ENCODE peak calls at places on chromosomes 13 and 19, in five cellular contexts. J, X, R, M and O are unnamed samples.

GRCh38 chr19:35211545-35212230 is 16.9 kb downstream of the FAM187B start:
- DNase-seq in J (no peak), X (no peak), R (no peak), M (peak; percentile 21), O (no peak)

GRCh38 chr19:2661615-2662014 is 40.9 kb downstream of the GNG7 start:
- DNase-seq in J (no peak), X (no peak), R (no peak), M (no peak), O (peak; percentile 24)

GRCh38 chr19:44653977-44654784 is 10.5 kb downstream of the PVR start:
- DNase-seq in J (peak; percentile 18), X (peak; percentile 51), R (no peak), M (no peak), O (peak; percentile 76)

GRCh38 chr13:97018029-97018819 is 23.9 kb upstream of the OXGR1 start:
- DNase-seq in J (peak; percentile 43), X (peak; percentile 65), R (no peak), M (no peak), O (peak; percentile 91)

GRCh38 chr19:46373573-46374359 is 26.9 kb downstream of the PPP5C start:
- DNase-seq in J (no peak), X (no peak), R (peak; percentile 99), M (no peak), O (peak; percentile 95)

GRCh38 chr13:25839356-25839755 is 212.5 kb downstream of the SHISA2 start:
- DNase-seq in J (no peak), X (no peak), R (no peak), M (no peak), O (no peak)

GRCh38 chr13:25992076-25992475 is 59.7 kb downstream of the SHISA2 start:
- DNase-seq in J (no peak), X (no peak), R (no peak), M (no peak), O (no peak)

GRCh38 chr19:8456064-8456463 is 11.3 kb downstream of the HNRNPM start:
- DNase-seq in J (no peak), X (no peak), R (no peak), M (no peak), O (peak; percentile 82)

GRCh38 chr19:55368701-55369563 is 1.3 kb downstream of the IL11 start:
- DNase-seq in J (no peak), X (peak; percentile 39), R (no peak), M (no peak), O (peak; percentile 65)

GRCh38 chr19:383922-384800 is 24.8 kb downstream of the C2CD4C start:
- DNase-seq in J (peak; percentile 62), X (peak; percentile 44), R (no peak), M (no peak), O (peak; percentile 75)

GRCh38 chr13:113646921-113647340 is 11.1 kb downstream of the ATP4B start:
- DNase-seq in J (no peak), X (no peak), R (no peak), M (no peak), O (no peak)

GRCh38 chr13:40178130-40178529 is 488.3 kb downstream of the FOXO1 start:
- DNase-seq in J (no peak), X (no peak), R (no peak), M (no peak), O (no peak)